ENCODE peak calls at places on chromosomes 13 and 19, in nine cellular contexts. A, F, G, B, T, V, O, S and Q are unnamed samples.

GRCh38 chr13:27617801-27618411 is 2.4 kb downstream of the LNX2 start:
- DNase-seq in A (no peak), F (no peak), G (peak), B (no peak), T (no peak), V (no peak), O (no peak), S (no peak), Q (peak)

GRCh38 chr13:45051315-45051714 is 62.0 kb downstream of the GPALPP1 start:
- DNase-seq in A (no peak), F (no peak), G (no peak), B (no peak), T (no peak), V (no peak), O (no peak), S (no peak), Q (no peak)

GRCh38 chr13:31807090-31807541 is 67.8 kb downstream of the RXFP2 start:
- DNase-seq in A (no peak), F (no peak), G (no peak), B (no peak), T (no peak), V (no peak), O (no peak), S (no peak), Q (no peak)

GRCh38 chr13:80276371-80277289 is 64.3 kb downstream of the SPRY2 start:
- DNase-seq in A (no peak), F (no peak), G (peak), B (no peak), T (peak), V (no peak), O (peak), S (no peak), Q (peak)

GRCh38 chr13:44231786-44232516 is 141.7 kb upstream of the SERP2 start:
- DNase-seq in A (no peak), F (peak), G (peak), B (peak), T (no peak), V (no peak), O (peak), S (peak), Q (no peak)

GRCh38 chr19:16418597-16418962 is 53.2 kb downstream of the EPS15L1 start:
- DNase-seq in A (no peak), F (no peak), G (no peak), B (no peak), T (no peak), V (no peak), O (no peak), S (no peak), Q (no peak)

GRCh38 chr13:98821372-98822237 is 69.1 kb upstream of the SLC15A1 start:
- DNase-seq in A (no peak), F (no peak), G (peak), B (no peak), T (peak), V (no peak), O (no peak), S (peak), Q (no peak)

GRCh38 chr13:97726664-97727235 is 226.7 kb upstream of the IPO5 start:
- DNase-seq in A (no peak), F (no peak), G (peak), B (no peak), T (peak), V (no peak), O (no peak), S (no peak), Q (no peak)

DNA sequence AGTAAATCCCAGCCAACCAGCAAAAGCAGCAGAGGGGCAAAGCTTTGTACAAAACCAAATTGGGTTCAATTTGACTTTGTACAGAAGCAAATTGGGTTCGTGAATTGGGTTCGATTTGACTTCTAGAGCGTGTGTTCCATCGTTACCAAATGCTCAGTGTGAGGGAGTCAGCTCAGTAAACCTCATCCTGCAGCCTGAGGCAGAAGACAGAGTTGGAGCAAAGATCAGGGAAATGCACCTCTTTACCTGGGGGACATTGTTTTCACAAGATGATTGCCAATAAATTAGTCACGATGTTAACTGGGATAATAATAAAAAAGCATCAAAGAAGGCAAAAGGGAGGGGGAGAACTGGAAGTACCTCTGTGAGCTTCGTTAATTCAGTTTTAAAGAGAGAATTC is 1.5 kb downstream of the RAB20 start:
- DNase-seq in A (no peak), F (no peak), G (no peak), B (no peak), T (no peak), V (no peak), O (no peak), S (no peak), Q (no peak)
- TF ChIP-seq POLR2A in A (no peak), F (no peak), G (no peak), B (no peak), T (no peak), V (no peak), O (no peak), S (no peak), Q (no peak)

GRCh38 chr19:29666634-29667389 is 1.6 kb downstream of the PLEKHF1 start:
- DNase-seq in A (no peak), F (no peak), G (peak), B (peak), T (no peak), V (peak), O (peak), S (peak), Q (no peak)

GRCh38 chr19:29667390-29667783 is 2.1 kb downstream of the PLEKHF1 start:
- DNase-seq in A (no peak), F (no peak), G (no peak), B (no peak), T (no peak), V (no peak), O (no peak), S (no peak), Q (no peak)

GRCh38 chr19:29670255-29670654 is 5.0 kb downstream of the PLEKHF1 start:
- DNase-seq in A (no peak), F (no peak), G (no peak), B (no peak), T (no peak), V (no peak), O (no peak), S (no peak), Q (no peak)

GRCh38 chr19:29667941-29668340 is 2.7 kb downstream of the PLEKHF1 start:
- DNase-seq in A (no peak), F (no peak), G (no peak), B (no peak), T (no peak), V (peak), O (no peak), S (no peak), Q (peak)

DNA sequence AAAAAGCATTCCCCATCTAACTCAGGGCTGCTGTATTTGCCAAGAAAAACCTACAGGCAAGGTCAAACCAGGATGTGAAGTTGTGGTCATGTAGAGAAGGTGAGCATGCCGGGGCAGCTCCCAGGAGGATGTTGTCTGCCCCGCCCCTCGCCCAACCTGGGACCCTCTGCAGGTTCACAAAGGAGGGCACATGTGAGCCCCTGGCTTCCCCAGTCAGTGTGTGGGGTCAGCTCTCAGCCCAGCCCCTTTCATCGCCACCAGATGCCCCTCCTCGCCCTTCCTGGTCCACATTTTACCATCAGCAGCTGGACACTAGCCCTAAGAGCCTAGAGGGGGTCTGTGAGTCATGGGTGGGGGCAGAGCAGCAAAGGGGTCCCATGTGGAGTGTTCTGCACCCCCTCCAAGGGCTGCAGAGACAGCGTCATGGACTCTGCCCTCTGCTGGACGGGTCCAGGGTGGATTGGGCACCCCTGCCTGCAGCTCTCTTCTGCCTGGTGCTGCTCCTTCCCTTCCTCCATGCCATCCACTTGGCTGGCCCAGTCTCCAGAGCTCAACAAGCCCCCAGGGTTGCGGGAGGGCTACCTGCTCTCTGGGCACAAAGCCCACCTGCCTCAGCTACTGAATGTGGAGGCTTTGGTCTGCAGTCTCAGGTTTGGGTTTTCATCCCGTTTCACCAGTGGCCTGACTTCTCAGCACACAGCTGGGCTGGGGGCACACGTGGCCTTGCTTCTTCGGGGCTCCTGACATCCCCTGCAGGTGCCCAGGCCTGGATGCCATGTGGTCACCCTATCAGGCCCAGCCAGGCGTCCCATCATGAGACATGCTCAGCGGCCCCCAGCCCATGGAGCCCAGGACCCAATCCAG is 3.7 kb downstream of the PLEKHF1 start:
- DNase-seq in A (no peak), F (no peak), G (no peak), B (no peak), T (no peak), V (peak), O (no peak), S (no peak), Q (no peak)
- TF ChIP-seq CTCF in A (peak), F (no peak), G (no peak), B (no peak), T (no peak), V (peak), O (peak), S (no peak), Q (no peak)

GRCh38 chr19:47142779-47143178 is 12.1 kb downstream of the SAE1 start:
- DNase-seq in A (no peak), F (no peak), G (no peak), B (no peak), T (no peak), V (no peak), O (no peak), S (no peak), Q (no peak)
- TF ChIP-seq POLR2A in A (no peak), F (no peak), G (no peak), B (no peak), T (no peak), V (no peak), O (no peak), S (no peak), Q (no peak)

GRCh38 chr19:29858621-29859020 is 46.8 kb downstream of the CCNE1 start:
- DNase-seq in A (no peak), F (no peak), G (no peak), B (no peak), T (no peak), V (no peak), O (no peak), S (no peak), Q (peak)
- TF ChIP-seq CTCF in A (no peak), F (no peak), G (no peak), B (no peak), T (no peak), V (no peak), O (no peak), S (no peak), Q (no peak)

GRCh38 chr19:1492474-1493006 is 1.6 kb downstream of the REEP6 start:
- DNase-seq in A (no peak), F (peak), G (peak), B (no peak), T (no peak), V (no peak), O (no peak), S (no peak), Q (peak)

GRCh38 chr19:1490311-1491113 is at the start of gene PCSK4:
- DNase-seq in A (peak), F (peak), G (peak), B (peak), T (peak), V (peak), O (peak), S (peak), Q (peak)

GRCh38 chr19:1491849-1492170 is 829 bp downstream of the REEP6 start:
- DNase-seq in A (no peak), F (no peak), G (no peak), B (peak), T (no peak), V (no peak), O (no peak), S (no peak), Q (no peak)

GRCh38 chr19:1490020-1490310 is 185 bp downstream of the PCSK4 start:
- DNase-seq in A (no peak), F (no peak), G (no peak), B (no peak), T (no peak), V (no peak), O (no peak), S (no peak), Q (no peak)

DNA sequence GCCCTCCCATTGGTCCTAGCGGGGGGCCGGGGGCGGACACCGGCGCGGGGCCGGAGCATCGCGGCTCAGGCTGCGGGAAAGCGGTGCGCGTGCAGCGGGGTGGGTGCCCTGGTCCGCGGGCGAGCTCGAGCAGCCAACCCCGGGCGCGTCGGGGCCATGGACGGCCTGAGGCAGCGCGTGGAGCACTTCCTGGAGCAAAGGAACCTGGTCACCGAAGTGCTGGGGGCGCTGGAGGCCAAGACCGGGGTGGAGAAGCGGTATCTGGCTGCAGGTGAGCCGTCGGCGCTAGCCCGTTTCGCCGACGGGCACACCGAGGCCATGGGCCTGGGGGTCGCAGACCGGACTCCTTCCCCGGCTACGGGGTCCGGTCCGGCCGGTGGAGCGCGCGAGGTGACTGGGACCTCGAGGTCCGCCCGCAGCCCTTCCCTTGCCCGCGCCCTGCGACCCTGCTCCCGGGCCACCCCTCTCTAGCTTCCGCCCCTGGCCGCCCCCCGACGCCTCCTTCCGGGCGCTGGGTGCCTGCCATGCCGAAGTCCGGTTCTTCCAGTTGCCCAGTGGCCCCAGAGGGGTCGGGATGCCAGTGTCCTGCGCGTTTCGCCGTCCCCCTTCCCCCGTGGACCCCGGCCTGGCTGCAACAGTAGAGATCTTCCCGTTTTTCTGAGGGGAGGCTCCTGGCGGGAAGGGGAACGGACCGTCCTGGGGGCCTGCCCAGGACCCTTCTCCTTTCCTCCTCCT is at the start of gene REEP6:
- DNase-seq in A (peak), F (no peak), G (no peak), B (no peak), T (no peak), V (peak), O (no peak), S (no peak), Q (no peak)
- TF ChIP-seq POLR2A in A (peak), F (no peak), G (peak), B (no peak), T (no peak), V (peak), O (no peak), S (peak), Q (peak)

GRCh38 chr19:31103228-31103627 is 246.0 kb downstream of the TSHZ3 start:
- DNase-seq in A (no peak), F (no peak), G (no peak), B (no peak), T (no peak), V (no peak), O (no peak), S (no peak), Q (no peak)

GRCh38 chr19:31104451-31104850 is 244.8 kb downstream of the TSHZ3 start:
- DNase-seq in A (no peak), F (no peak), G (no peak), B (no peak), T (no peak), V (no peak), O (no peak), S (no peak), Q (no peak)

GRCh38 chr19:31102674-31103073 is 246.6 kb downstream of the TSHZ3 start:
- DNase-seq in A (no peak), F (no peak), G (no peak), B (no peak), T (no peak), V (no peak), O (no peak), S (no peak), Q (no peak)

GRCh38 chr19:31099470-31100190 is 249.6 kb downstream of the TSHZ3 start:
- DNase-seq in A (no peak), F (no peak), G (no peak), B (no peak), T (no peak), V (no peak), O (no peak), S (no peak), Q (no peak)

GRCh38 chr19:31100945-31101344 is 248.3 kb downstream of the TSHZ3 start:
- DNase-seq in A (no peak), F (no peak), G (no peak), B (no peak), T (no peak), V (no peak), O (no peak), S (no peak), Q (no peak)
- TF ChIP-seq CTCF in A (no peak), F (no peak), G (no peak), B (no peak), T (no peak), V (no peak), O (no peak), S (no peak), Q (no peak)

DNA sequence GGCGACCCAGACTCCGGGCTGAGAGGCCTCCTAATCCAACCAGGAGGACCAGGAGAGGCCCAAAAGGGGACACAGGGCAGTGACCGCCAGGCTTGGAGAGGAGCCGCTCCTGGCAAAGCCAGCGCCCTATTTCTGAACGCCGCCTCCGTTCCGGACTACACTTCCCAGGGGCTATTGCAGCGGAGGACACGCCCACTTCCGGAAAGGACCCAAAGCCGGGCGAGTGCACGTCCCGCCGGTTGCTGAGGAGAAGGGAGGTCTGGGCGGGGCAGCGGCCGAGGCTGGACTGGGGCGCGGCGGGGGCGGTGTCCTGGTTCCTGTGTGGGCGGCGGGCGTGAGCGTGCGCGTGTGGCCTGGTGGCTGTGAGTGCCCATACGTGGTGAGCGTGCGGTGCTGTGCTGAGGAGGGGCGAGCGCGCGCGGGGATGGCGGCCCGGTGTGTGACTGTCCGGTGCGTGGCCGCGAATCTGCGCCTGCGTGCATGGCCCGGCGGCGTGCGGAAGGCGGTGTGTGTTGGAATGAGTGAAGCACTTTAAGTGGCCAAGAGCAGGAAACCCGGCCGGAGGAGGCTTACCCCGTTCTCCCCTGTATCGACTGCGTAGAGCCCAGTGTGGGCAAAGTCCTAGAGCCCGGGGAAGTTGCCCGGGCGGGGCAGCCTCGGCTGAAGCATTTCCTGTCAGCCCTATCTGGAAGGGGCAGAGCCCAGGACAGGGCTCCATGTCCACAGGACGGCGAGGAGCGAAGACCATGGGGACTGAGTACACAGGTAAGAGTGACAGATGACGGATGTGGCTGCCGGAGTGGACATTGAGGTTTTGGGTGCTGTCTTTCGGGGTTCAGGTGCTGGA is at the start of gene ZNF470:
- DNase-seq in A (peak), F (peak), G (peak), B (peak), T (peak), V (peak), O (peak), S (peak), Q (peak)
- TF ChIP-seq POLR2A in A (no peak), F (no peak), G (peak), B (no peak), T (no peak), V (peak), O (no peak), S (peak), Q (peak)

GRCh38 chr13:82330499-82330898 is 1551.8 kb downstream of the SLITRK1 start:
- DNase-seq in A (peak), F (no peak), G (no peak), B (no peak), T (no peak), V (no peak), O (no peak), S (no peak), Q (no peak)
- TF ChIP-seq CTCF in A (peak), F (no peak), G (peak), B (no peak), T (no peak), V (peak), O (no peak), S (no peak), Q (no peak)

GRCh38 chr19:7636691-7637373 is at the start of gene STXBP2:
- DNase-seq in A (peak), F (no peak), G (peak), B (peak), T (no peak), V (peak), O (no peak), S (peak), Q (peak)
- TF ChIP-seq POLR2A in A (peak), F (peak), G (peak), B (peak), T (no peak), V (no peak), O (no peak), S (peak), Q (peak)

GRCh38 chr19:1473056-1473400 is 6.0 kb downstream of the C19orf25 start:
- DNase-seq in A (no peak), F (no peak), G (no peak), B (no peak), T (no peak), V (no peak), O (no peak), S (no peak), Q (no peak)

GRCh38 chr19:1470864-1471513 is 8.0 kb downstream of the C19orf25 start:
- DNase-seq in A (no peak), F (no peak), G (no peak), B (no peak), T (no peak), V (no peak), O (no peak), S (no peak), Q (no peak)

GRCh38 chr19:1469936-1470863 is 8.8 kb downstream of the C19orf25 start:
- DNase-seq in A (peak), F (no peak), G (no peak), B (peak), T (no peak), V (no peak), O (no peak), S (no peak), Q (no peak)

GRCh38 chr19:1472227-1473055 is 6.6 kb downstream of the C19orf25 start:
- DNase-seq in A (no peak), F (no peak), G (no peak), B (no peak), T (no peak), V (no peak), O (no peak), S (no peak), Q (no peak)

DNA sequence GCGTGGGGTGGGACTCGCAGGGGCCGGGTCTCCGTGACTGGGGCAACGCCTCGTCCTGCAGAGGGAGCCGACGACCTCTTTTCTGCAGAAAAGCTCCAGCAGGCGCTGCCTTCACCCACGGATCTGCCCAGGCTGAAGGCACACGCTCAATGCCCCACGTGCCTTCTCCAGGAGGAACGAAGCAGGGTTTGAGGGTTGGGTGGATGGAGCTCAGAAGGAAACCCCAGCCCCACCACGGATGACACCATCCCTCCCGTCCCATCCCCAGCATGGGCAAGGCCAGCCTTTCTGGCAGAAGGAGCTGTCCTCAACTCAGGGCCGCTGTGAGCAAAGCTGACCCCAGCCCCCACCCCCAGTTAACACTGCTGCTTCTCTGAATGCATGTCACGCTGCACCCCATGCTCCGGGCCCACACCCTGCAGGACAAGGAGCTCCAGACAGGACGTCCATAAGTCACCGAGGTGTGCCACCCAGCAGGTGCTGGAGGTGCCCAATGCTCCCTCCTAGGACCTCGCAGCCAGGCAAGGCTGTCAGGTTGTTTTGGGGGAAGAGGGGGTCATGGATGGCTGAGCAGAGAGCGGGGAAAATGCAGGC is 7.4 kb downstream of the C19orf25 start:
- DNase-seq in A (no peak), F (no peak), G (no peak), B (no peak), T (no peak), V (no peak), O (no peak), S (no peak), Q (peak)
- TF ChIP-seq CTCF in A (peak), F (no peak), G (no peak), B (no peak), T (no peak), V (no peak), O (peak), S (peak), Q (no peak)